ENCODE peak calls at places on chromosomes 3 and 15, in seven cellular contexts. One of them, this sample, is unnamed.

GRCh38 chr3:58487140-58487886 is 4.6 kb upstream of the KCTD6 start:
- DNase-seq in mesendoderm: no peak
- DNase-seq in K562: peak; percentile 44
- DNase-seq in GM23338: no peak
- DNase-seq in ovary: no peak
- DNase-seq in right lobe of liver: peak; percentile 66
- DNase-seq in H9: no peak
- DNase-seq in this sample: peak; percentile 71

GRCh38 chr3:100570811-100571210 is 38.6 kb upstream of the ADGRG7 start:
- DNase-seq in GM23338: no peak
- DNase-seq in right lobe of liver: no peak
- DNase-seq in K562: no peak
- DNase-seq in ovary: no peak
- DNase-seq in H9: no peak
- DNase-seq in mesendoderm: no peak
- DNase-seq in this sample: no peak

GRCh38 chr15:68639926-68640600 is 61.3 kb downstream of the CORO2B start:
- DNase-seq in K562: no peak
- DNase-seq in mesendoderm: no peak
- DNase-seq in ovary: peak; percentile 65
- DNase-seq in H9: no peak
- DNase-seq in GM23338: no peak
- DNase-seq in right lobe of liver: no peak
- DNase-seq in this sample: peak; percentile 58

GRCh38 chr3:104437131-104437750 is 929.5 kb upstream of the ALCAM start:
- DNase-seq in right lobe of liver: no peak
- DNase-seq in mesendoderm: peak; percentile 25
- DNase-seq in K562: no peak
- DNase-seq in ovary: no peak
- DNase-seq in H9: no peak
- DNase-seq in GM23338: peak; percentile 2
- DNase-seq in this sample: peak; percentile 75

GRCh38 chr3:47536221-47536891 is 22.8 kb upstream of the ELP6 start:
- DNase-seq in K562: no peak
- DNase-seq in right lobe of liver: no peak
- DNase-seq in mesendoderm: no peak
- DNase-seq in ovary: no peak
- DNase-seq in H9: no peak
- DNase-seq in GM23338: no peak
- DNase-seq in this sample: no peak

GRCh38 chr3:185582871-185583270 is 3.2 kb upstream of the SENP2 start:
- DNase-seq in GM23338: no peak
- DNase-seq in H9: no peak
- DNase-seq in K562: no peak
- DNase-seq in right lobe of liver: no peak
- DNase-seq in ovary: no peak
- DNase-seq in mesendoderm: no peak
- DNase-seq in this sample: no peak

GRCh38 chr3:55285156-55285555 is 201.9 kb downstream of the WNT5A start:
- DNase-seq in GM23338: no peak
- DNase-seq in mesendoderm: no peak
- DNase-seq in right lobe of liver: no peak
- DNase-seq in H9: no peak
- DNase-seq in K562: no peak
- DNase-seq in ovary: no peak
- DNase-seq in this sample: no peak

GRCh38 chr3:37492977-37493471 is 318.6 kb upstream of the LRRFIP2 start:
- DNase-seq in right lobe of liver: no peak
- DNase-seq in GM23338: no peak
- DNase-seq in ovary: no peak
- DNase-seq in K562: no peak
- DNase-seq in H9: no peak
- DNase-seq in mesendoderm: no peak
- DNase-seq in this sample: peak; percentile 35

GRCh38 chr3:67109651-67110204 is 111.6 kb downstream of the KBTBD8 start:
- DNase-seq in H9: no peak
- DNase-seq in mesendoderm: peak; percentile 72
- DNase-seq in GM23338: peak; percentile 87
- DNase-seq in ovary: no peak
- DNase-seq in right lobe of liver: no peak
- DNase-seq in K562: peak; percentile 6
- DNase-seq in this sample: peak; percentile 33

GRCh38 chr3:53350652-53351051 is 3.3 kb upstream of the DCP1A start:
- DNase-seq in GM23338: peak; percentile 83
- DNase-seq in ovary: no peak
- DNase-seq in K562: peak; percentile 41
- DNase-seq in H9: peak; percentile 41
- DNase-seq in mesendoderm: peak; percentile 83
- DNase-seq in right lobe of liver: no peak
- DNase-seq in this sample: no peak

GRCh38 chr15:90201150-90201943 is at the start of gene SEMA4B:
- DNase-seq in K562: peak; percentile 95
- DNase-seq in ovary: peak; percentile 80
- DNase-seq in GM23338: peak; percentile 93
- DNase-seq in mesendoderm: peak; percentile 78
- DNase-seq in right lobe of liver: peak; percentile 69
- DNase-seq in H9: peak; percentile 85
- DNase-seq in this sample: peak; percentile 57

GRCh38 chr3:131901686-131902085 is 133.1 kb downstream of the CPNE4 start:
- DNase-seq in K562: no peak
- DNase-seq in H9: no peak
- DNase-seq in GM23338: no peak
- DNase-seq in right lobe of liver: no peak
- DNase-seq in mesendoderm: peak; percentile 50
- DNase-seq in ovary: no peak
- DNase-seq in this sample: no peak

GRCh38 chr3:5057857-5058324 is 64.2 kb upstream of the ARL8B start:
- DNase-seq in ovary: peak; percentile 76
- DNase-seq in mesendoderm: peak; percentile 75
- DNase-seq in right lobe of liver: peak; percentile 78
- DNase-seq in K562: peak; percentile 73
- DNase-seq in GM23338: peak; percentile 62
- DNase-seq in H9: peak; percentile 38
- DNase-seq in this sample: peak; percentile 86

GRCh38 chr3:101635954-101636798 is 40.8 kb downstream of the ZBTB11 start:
- DNase-seq in ovary: peak; percentile 55
- DNase-seq in mesendoderm: peak; percentile 71
- DNase-seq in K562: peak; percentile 49
- DNase-seq in right lobe of liver: no peak
- DNase-seq in GM23338: peak; percentile 82
- DNase-seq in H9: peak; percentile 71
- DNase-seq in this sample: peak; percentile 37

GRCh38 chr3:154122096-154122911 is 1.1 kb downstream of the ARHGEF26 start:
- DNase-seq in GM23338: peak; percentile 66
- DNase-seq in ovary: peak; percentile 53
- DNase-seq in mesendoderm: peak; percentile 50
- DNase-seq in H9: peak; percentile 40
- DNase-seq in right lobe of liver: no peak
- DNase-seq in K562: no peak
- DNase-seq in this sample: no peak

GRCh38 chr15:53671545-53671944 is 87.9 kb downstream of the WDR72 start:
- DNase-seq in ovary: no peak
- DNase-seq in right lobe of liver: no peak
- DNase-seq in GM23338: no peak
- DNase-seq in H9: no peak
- DNase-seq in K562: no peak
- DNase-seq in mesendoderm: peak; percentile 10
- DNase-seq in this sample: no peak
- H3K27ac ChIP-seq in ovary: no peak overlapping the region
- H3K27ac ChIP-seq in right lobe of liver: no peak overlapping the region
- H3K27ac ChIP-seq in GM23338: no peak overlapping the region
- H3K27ac ChIP-seq in H9: no peak overlapping the region
- H3K27ac ChIP-seq in K562: no peak overlapping the region
- H3K27ac ChIP-seq in mesendoderm: no peak overlapping the region
- H3K27ac ChIP-seq in this sample: no peak overlapping the region

GRCh38 chr3:151477596-151478375 is 16.9 kb upstream of the IGSF10 start:
- DNase-seq in GM23338: peak; percentile 20
- DNase-seq in mesendoderm: peak; percentile 64
- DNase-seq in ovary: no peak
- DNase-seq in K562: no peak
- DNase-seq in right lobe of liver: no peak
- DNase-seq in H9: no peak
- DNase-seq in this sample: no peak
- H3K27ac ChIP-seq in GM23338: no peak overlapping the region
- H3K27ac ChIP-seq in mesendoderm: no peak overlapping the region
- H3K27ac ChIP-seq in ovary: no peak overlapping the region
- H3K27ac ChIP-seq in K562: no peak overlapping the region
- H3K27ac ChIP-seq in right lobe of liver: no peak overlapping the region
- H3K27ac ChIP-seq in H9: no peak overlapping the region
- H3K27ac ChIP-seq in this sample: no peak overlapping the region

DNA sequence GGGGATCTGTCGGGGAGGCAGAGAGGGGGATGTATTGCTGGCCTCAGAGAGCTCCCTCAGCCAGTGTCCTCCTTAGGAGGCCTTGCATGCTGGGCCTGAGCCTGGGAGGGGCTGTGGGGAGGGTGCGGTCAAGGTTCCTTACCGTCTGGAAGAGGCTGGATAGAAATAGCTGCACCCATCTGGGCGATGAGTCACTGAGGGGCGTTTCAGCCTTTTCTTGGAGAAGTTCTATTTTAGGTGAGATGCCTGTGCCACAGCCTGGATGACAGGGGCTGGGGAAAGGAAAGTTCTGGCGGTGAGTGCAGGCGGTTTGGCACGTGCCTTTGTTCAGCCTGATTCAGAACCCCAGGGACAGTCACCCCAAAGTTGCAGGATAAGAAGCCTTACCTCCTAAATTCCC is 35.7 kb upstream of the APEH start:
- DNase-seq in mesendoderm: peak; percentile 20
- DNase-seq in right lobe of liver: no peak
- DNase-seq in H9: no peak
- DNase-seq in K562: peak; percentile 77
- DNase-seq in GM23338: no peak
- DNase-seq in ovary: no peak
- DNase-seq in this sample: peak; percentile 70
- H3K27ac ChIP-seq in mesendoderm: no peak overlapping the region
- H3K27ac ChIP-seq in right lobe of liver: no peak overlapping the region
- H3K27ac ChIP-seq in H9: no peak overlapping the region
- H3K27ac ChIP-seq in K562: peak overlapping the region; percentile 36
- H3K27ac ChIP-seq in GM23338: no peak overlapping the region
- H3K27ac ChIP-seq in ovary: no peak overlapping the region
- H3K27ac ChIP-seq in this sample: no peak overlapping the region

GRCh38 chr15:81293728-81294500 is 30.0 kb downstream of the STARD5 start:
- DNase-seq in ovary: no peak
- DNase-seq in mesendoderm: no peak
- DNase-seq in H9: no peak
- DNase-seq in K562: no peak
- DNase-seq in GM23338: no peak
- DNase-seq in right lobe of liver: no peak
- DNase-seq in this sample: no peak

GRCh38 chr15:81292516-81293001 is 31.4 kb downstream of the STARD5 start:
- DNase-seq in mesendoderm: no peak
- DNase-seq in K562: no peak
- DNase-seq in GM23338: no peak
- DNase-seq in H9: no peak
- DNase-seq in right lobe of liver: no peak
- DNase-seq in ovary: no peak
- DNase-seq in this sample: no peak

GRCh38 chr15:81295466-81296145 is 28.3 kb downstream of the STARD5 start:
- DNase-seq in K562: no peak
- DNase-seq in ovary: no peak
- DNase-seq in H9: no peak
- DNase-seq in right lobe of liver: no peak
- DNase-seq in GM23338: no peak
- DNase-seq in mesendoderm: no peak
- DNase-seq in this sample: no peak

GRCh38 chr15:81296218-81296617 is 27.7 kb downstream of the STARD5 start:
- DNase-seq in right lobe of liver: no peak
- DNase-seq in mesendoderm: no peak
- DNase-seq in K562: no peak
- DNase-seq in ovary: no peak
- DNase-seq in GM23338: no peak
- DNase-seq in H9: no peak
- DNase-seq in this sample: no peak

GRCh38 chr15:81294501-81294850 is 29.5 kb downstream of the STARD5 start:
- DNase-seq in K562: no peak
- DNase-seq in ovary: no peak
- DNase-seq in right lobe of liver: no peak
- DNase-seq in H9: peak; percentile 48
- DNase-seq in mesendoderm: peak; percentile 28
- DNase-seq in GM23338: peak; percentile 10
- DNase-seq in this sample: no peak
- H3K27ac ChIP-seq in K562: no peak overlapping the region
- H3K27ac ChIP-seq in ovary: no peak overlapping the region
- H3K27ac ChIP-seq in right lobe of liver: peak overlapping the region; percentile 40
- H3K27ac ChIP-seq in H9: no peak overlapping the region
- H3K27ac ChIP-seq in mesendoderm: no peak overlapping the region
- H3K27ac ChIP-seq in GM23338: no peak overlapping the region
- H3K27ac ChIP-seq in this sample: no peak overlapping the region

GRCh38 chr3:13013994-13014754 is 59.1 kb downstream of the IQSEC1 start:
- DNase-seq in ovary: no peak
- DNase-seq in right lobe of liver: no peak
- DNase-seq in K562: no peak
- DNase-seq in mesendoderm: no peak
- DNase-seq in H9: no peak
- DNase-seq in GM23338: no peak
- DNase-seq in this sample: no peak

GRCh38 chr3:13016083-13016725 is 57.0 kb downstream of the IQSEC1 start:
- DNase-seq in GM23338: no peak
- DNase-seq in H9: no peak
- DNase-seq in ovary: no peak
- DNase-seq in right lobe of liver: no peak
- DNase-seq in mesendoderm: no peak
- DNase-seq in K562: no peak
- DNase-seq in this sample: no peak

GRCh38 chr3:13015286-13016082 is 57.7 kb downstream of the IQSEC1 start:
- DNase-seq in H9: no peak
- DNase-seq in ovary: no peak
- DNase-seq in mesendoderm: no peak
- DNase-seq in GM23338: no peak
- DNase-seq in K562: no peak
- DNase-seq in right lobe of liver: no peak
- DNase-seq in this sample: no peak

GRCh38 chr3:13013595-13013993 is 59.6 kb downstream of the IQSEC1 start:
- DNase-seq in K562: no peak
- DNase-seq in right lobe of liver: no peak
- DNase-seq in H9: no peak
- DNase-seq in GM23338: no peak
- DNase-seq in mesendoderm: no peak
- DNase-seq in ovary: no peak
- DNase-seq in this sample: no peak

GRCh38 chr3:13014755-13015285 is 58.4 kb downstream of the IQSEC1 start:
- DNase-seq in K562: no peak
- DNase-seq in ovary: no peak
- DNase-seq in mesendoderm: no peak
- DNase-seq in H9: no peak
- DNase-seq in GM23338: no peak
- DNase-seq in right lobe of liver: no peak
- DNase-seq in this sample: no peak
- H3K27ac ChIP-seq in K562: no peak overlapping the region
- H3K27ac ChIP-seq in ovary: no peak overlapping the region
- H3K27ac ChIP-seq in mesendoderm: no peak overlapping the region
- H3K27ac ChIP-seq in H9: no peak overlapping the region
- H3K27ac ChIP-seq in GM23338: no peak overlapping the region
- H3K27ac ChIP-seq in right lobe of liver: peak overlapping the region; percentile 81
- H3K27ac ChIP-seq in this sample: no peak overlapping the region